ENCODE peak calls at places on chromosomes 16 and 17, in ten cellular contexts. One of them, this sample, is unnamed.
A peak's percentile ranks its signal among the peaks of the same experiment; 100 is the strongest.

GRCh38 chr17:20908373-20909273 is 134.2 kb downstream of the USP22 start:
- DNase-seq in lung: peak; percentile 86
- DNase-seq in right lobe of liver: peak; percentile 93
- DNase-seq in heart right ventricle: peak; percentile 92
- DNase-seq in psoas muscle: peak; percentile 91
- DNase-seq in heart left ventricle: peak; percentile 92
- DNase-seq in sigmoid colon: peak; percentile 94
- DNase-seq in WERI-Rb-1: peak; percentile 91
- DNase-seq in H1: peak; percentile 86
- DNase-seq in transverse colon: peak; percentile 88
- DNase-seq in this sample: peak; percentile 92

GRCh38 chr17:49514374-49514738 is 19.3 kb downstream of the NGFR start:
- DNase-seq in lung: no peak
- DNase-seq in right lobe of liver: no peak
- DNase-seq in heart right ventricle: no peak
- DNase-seq in psoas muscle: no peak
- DNase-seq in heart left ventricle: no peak
- DNase-seq in sigmoid colon: no peak
- DNase-seq in WERI-Rb-1: peak; percentile 70
- DNase-seq in H1: peak; percentile 72
- DNase-seq in transverse colon: no peak
- DNase-seq in this sample: no peak

GRCh38 chr17:41984454-41984853 is 17.9 kb downstream of the CNP start:
- DNase-seq in lung: no peak
- DNase-seq in right lobe of liver: no peak
- DNase-seq in heart right ventricle: no peak
- DNase-seq in psoas muscle: no peak
- DNase-seq in heart left ventricle: no peak
- DNase-seq in sigmoid colon: no peak
- DNase-seq in WERI-Rb-1: peak; percentile 34
- DNase-seq in H1: no peak
- DNase-seq in transverse colon: no peak
- DNase-seq in this sample: no peak

GRCh38 chr16:80174416-80174815 is 366.4 kb upstream of the DYNLRB2 start:
- DNase-seq in lung: no peak
- DNase-seq in right lobe of liver: no peak
- DNase-seq in heart right ventricle: no peak
- DNase-seq in psoas muscle: no peak
- DNase-seq in heart left ventricle: no peak
- DNase-seq in sigmoid colon: no peak
- DNase-seq in WERI-Rb-1: no peak
- DNase-seq in H1: no peak
- DNase-seq in transverse colon: no peak
- DNase-seq in this sample: no peak

GRCh38 chr17:73882590-73882989 is 238.3 kb upstream of the SDK2 start:
- DNase-seq in lung: no peak
- DNase-seq in right lobe of liver: no peak
- DNase-seq in heart right ventricle: no peak
- DNase-seq in psoas muscle: no peak
- DNase-seq in heart left ventricle: no peak
- DNase-seq in sigmoid colon: no peak
- DNase-seq in WERI-Rb-1: no peak
- DNase-seq in H1: no peak
- DNase-seq in transverse colon: no peak
- DNase-seq in this sample: no peak

GRCh38 chr16:21689107-21689506 is 25.3 kb downstream of the OTOA start:
- DNase-seq in lung: no peak
- DNase-seq in right lobe of liver: no peak
- DNase-seq in heart right ventricle: no peak
- DNase-seq in psoas muscle: no peak
- DNase-seq in heart left ventricle: no peak
- DNase-seq in sigmoid colon: no peak
- DNase-seq in WERI-Rb-1: no peak
- DNase-seq in H1: no peak
- DNase-seq in transverse colon: no peak
- DNase-seq in this sample: no peak

GRCh38 chr17:81140695-81141094 is 24.6 kb upstream of the PVALEF start:
- DNase-seq in lung: no peak
- DNase-seq in right lobe of liver: no peak
- DNase-seq in heart right ventricle: no peak
- DNase-seq in psoas muscle: no peak
- DNase-seq in heart left ventricle: no peak
- DNase-seq in sigmoid colon: no peak
- DNase-seq in WERI-Rb-1: no peak
- DNase-seq in H1: no peak
- DNase-seq in transverse colon: no peak
- DNase-seq in this sample: no peak

GRCh38 chr16:81521141-81521626 is 76.6 kb downstream of the CMIP start:
- DNase-seq in lung: no peak
- DNase-seq in right lobe of liver: no peak
- DNase-seq in heart right ventricle: no peak
- DNase-seq in psoas muscle: no peak
- DNase-seq in heart left ventricle: no peak
- DNase-seq in sigmoid colon: no peak
- DNase-seq in WERI-Rb-1: no peak
- DNase-seq in H1: no peak
- DNase-seq in transverse colon: peak; percentile 63
- DNase-seq in this sample: peak; percentile 84

GRCh38 chr16:70508752-70509151 is 14.6 kb downstream of the COG4 start:
- DNase-seq in lung: no peak
- DNase-seq in right lobe of liver: no peak
- DNase-seq in heart right ventricle: no peak
- DNase-seq in psoas muscle: no peak
- DNase-seq in heart left ventricle: no peak
- DNase-seq in sigmoid colon: no peak
- DNase-seq in WERI-Rb-1: no peak
- DNase-seq in H1: no peak
- DNase-seq in transverse colon: no peak
- DNase-seq in this sample: no peak

GRCh38 chr17:27811961-27812360 is 11.6 kb upstream of the NOS2 start:
- DNase-seq in lung: no peak
- DNase-seq in right lobe of liver: no peak
- DNase-seq in heart right ventricle: no peak
- DNase-seq in psoas muscle: no peak
- DNase-seq in heart left ventricle: no peak
- DNase-seq in sigmoid colon: no peak
- DNase-seq in WERI-Rb-1: no peak
- DNase-seq in H1: no peak
- DNase-seq in transverse colon: peak; percentile 78
- DNase-seq in this sample: no peak

GRCh38 chr17:1060991-1061390 is 64.1 kb downstream of the TIMM22 start:
- DNase-seq in lung: peak; percentile 82
- DNase-seq in right lobe of liver: no peak
- DNase-seq in heart right ventricle: no peak
- DNase-seq in psoas muscle: peak; percentile 91
- DNase-seq in heart left ventricle: no peak
- DNase-seq in sigmoid colon: peak; percentile 79
- DNase-seq in WERI-Rb-1: no peak
- DNase-seq in H1: no peak
- DNase-seq in transverse colon: peak; percentile 54
- DNase-seq in this sample: no peak

GRCh38 chr17:19302791-19303233 is 59.7 kb downstream of the B9D1 start:
- DNase-seq in lung: no peak
- DNase-seq in right lobe of liver: no peak
- DNase-seq in heart right ventricle: no peak
- DNase-seq in psoas muscle: peak; percentile 17
- DNase-seq in heart left ventricle: peak; percentile 54
- DNase-seq in sigmoid colon: peak; percentile 68
- DNase-seq in WERI-Rb-1: no peak
- DNase-seq in H1: no peak
- DNase-seq in transverse colon: no peak
- DNase-seq in this sample: no peak

GRCh38 chr16:67441907-67442306 is 11.0 kb downstream of the HSD11B2 start:
- DNase-seq in lung: no peak
- DNase-seq in right lobe of liver: peak; percentile 53
- DNase-seq in heart right ventricle: no peak
- DNase-seq in psoas muscle: no peak
- DNase-seq in heart left ventricle: no peak
- DNase-seq in sigmoid colon: no peak
- DNase-seq in WERI-Rb-1: no peak
- DNase-seq in H1: no peak
- DNase-seq in transverse colon: no peak
- DNase-seq in this sample: no peak

GRCh38 chr17:75244133-75244866 is 17.1 kb downstream of the GGA3 start:
- DNase-seq in lung: no peak
- DNase-seq in right lobe of liver: no peak
- DNase-seq in heart right ventricle: no peak
- DNase-seq in psoas muscle: no peak
- DNase-seq in heart left ventricle: no peak
- DNase-seq in sigmoid colon: no peak
- DNase-seq in WERI-Rb-1: no peak
- DNase-seq in H1: no peak
- DNase-seq in transverse colon: peak; percentile 52
- DNase-seq in this sample: no peak

GRCh38 chr17:82200743-82201497 is 11.7 kb downstream of the CCDC57 start:
- DNase-seq in lung: no peak
- DNase-seq in right lobe of liver: no peak
- DNase-seq in heart right ventricle: no peak
- DNase-seq in psoas muscle: no peak
- DNase-seq in heart left ventricle: no peak
- DNase-seq in sigmoid colon: no peak
- DNase-seq in WERI-Rb-1: no peak
- DNase-seq in H1: no peak
- DNase-seq in transverse colon: no peak
- DNase-seq in this sample: no peak

GRCh38 chr17:65163990-65164495 is 26.9 kb downstream of the RGS9 start:
- DNase-seq in lung: no peak
- DNase-seq in right lobe of liver: no peak
- DNase-seq in heart right ventricle: no peak
- DNase-seq in psoas muscle: no peak
- DNase-seq in heart left ventricle: no peak
- DNase-seq in sigmoid colon: no peak
- DNase-seq in WERI-Rb-1: peak; percentile 59
- DNase-seq in H1: no peak
- DNase-seq in transverse colon: peak; percentile 42
- DNase-seq in this sample: no peak

DNA sequence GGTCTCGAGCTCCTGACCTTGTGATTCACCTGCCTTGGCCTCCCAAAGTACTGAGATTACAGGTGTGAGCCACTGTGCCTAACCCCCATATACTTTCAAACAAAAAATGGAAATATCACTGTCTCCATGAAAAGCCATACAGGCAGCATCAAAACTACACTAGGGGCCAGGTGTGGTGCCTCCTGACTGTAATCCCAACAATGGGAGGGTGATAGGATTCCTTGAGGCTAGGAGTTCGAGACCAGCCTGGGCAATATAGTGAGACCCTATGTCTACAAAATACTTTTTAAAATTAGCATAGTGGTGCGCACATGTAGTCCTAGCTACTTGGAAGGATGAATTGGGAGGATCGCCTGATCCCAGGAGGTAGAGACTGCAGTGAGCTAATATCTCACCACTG is 15.7 kb downstream of the HMOX2 start:
- DNase-seq in lung: no peak
- DNase-seq in right lobe of liver: no peak
- DNase-seq in heart right ventricle: no peak
- DNase-seq in psoas muscle: no peak
- DNase-seq in heart left ventricle: no peak
- DNase-seq in sigmoid colon: no peak
- DNase-seq in WERI-Rb-1: no peak
- DNase-seq in H1: no peak
- DNase-seq in transverse colon: no peak
- DNase-seq in this sample: no peak
- H3K27me3 ChIP-seq in lung: no peaks in the 10 kb centered on the region
- H3K27me3 ChIP-seq in right lobe of liver: no peaks in the 10 kb centered on the region
- H3K27me3 ChIP-seq in heart right ventricle: no peaks in the 10 kb centered on the region
- H3K27me3 ChIP-seq in psoas muscle: no peaks in the 10 kb centered on the region
- H3K27me3 ChIP-seq in heart left ventricle: no peaks in the 10 kb centered on the region
- H3K27me3 ChIP-seq in sigmoid colon: no peaks in the 10 kb centered on the region
- H3K27me3 ChIP-seq in WERI-Rb-1: no peaks in the 10 kb centered on the region
- H3K27me3 ChIP-seq in H1: no peaks in the 10 kb centered on the region
- H3K27me3 ChIP-seq in transverse colon: no peaks in the 10 kb centered on the region
- H3K27me3 ChIP-seq in this sample: no peaks in the 10 kb centered on the region

DNA sequence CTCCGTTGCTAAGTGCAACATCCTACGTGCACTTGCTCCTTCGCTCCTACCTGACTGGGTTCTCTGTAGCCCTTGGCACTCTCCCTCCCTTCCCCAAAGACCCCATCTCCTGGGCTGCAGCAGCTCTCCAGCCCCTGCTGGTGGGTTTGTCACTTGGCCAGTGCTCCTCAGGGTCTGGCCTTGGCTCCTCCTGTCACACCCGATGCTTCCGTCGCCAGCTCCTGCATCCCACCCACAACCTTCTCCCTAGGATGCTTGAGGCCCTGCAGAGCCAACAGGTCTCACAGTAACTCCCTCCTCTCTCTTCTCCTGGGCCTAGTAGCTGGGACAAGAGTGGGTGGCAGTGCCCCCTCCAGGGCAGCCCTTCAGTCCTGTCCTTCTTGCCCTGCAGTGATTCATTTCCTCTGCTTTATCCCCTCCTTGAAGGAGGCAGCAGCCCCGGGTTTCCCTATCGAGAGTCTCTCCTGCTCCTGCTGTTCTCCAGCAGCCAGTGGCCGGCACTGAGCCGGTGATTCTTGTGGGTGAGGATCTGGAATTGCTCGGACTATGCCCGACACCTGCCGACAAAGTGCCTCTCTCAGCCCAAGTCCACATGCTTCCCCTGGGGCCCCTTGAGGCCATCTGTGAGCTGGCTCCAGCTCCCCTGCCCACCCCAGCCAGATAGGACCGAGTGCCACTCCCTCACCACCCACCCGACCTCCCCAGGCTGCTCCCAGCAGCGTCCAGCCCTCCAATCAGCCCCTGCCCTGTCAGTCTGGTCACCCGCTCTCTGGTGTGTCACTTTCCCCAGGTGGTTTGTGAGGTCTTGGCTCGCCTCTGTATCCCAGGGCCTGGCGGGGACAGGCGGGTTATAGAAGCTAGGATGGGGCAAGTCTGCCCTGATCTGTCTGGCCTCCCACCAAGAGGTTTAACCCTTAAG is 3.8 kb downstream of the LITAFD start:
- DNase-seq in lung: no peak
- DNase-seq in right lobe of liver: peak; percentile 34
- DNase-seq in heart right ventricle: no peak
- DNase-seq in psoas muscle: peak; percentile 51
- DNase-seq in heart left ventricle: no peak
- DNase-seq in sigmoid colon: no peak
- DNase-seq in WERI-Rb-1: peak; percentile 51
- DNase-seq in H1: no peak
- DNase-seq in transverse colon: peak; percentile 50
- DNase-seq in this sample: no peak
- H3K27ac ChIP-seq in lung: no peak overlapping the region
- H3K27ac ChIP-seq in right lobe of liver: no peak overlapping the region
- H3K27ac ChIP-seq in heart right ventricle: no peak overlapping the region
- H3K27ac ChIP-seq in psoas muscle: peak overlapping the region; percentile 48
- H3K27ac ChIP-seq in heart left ventricle: no peak overlapping the region
- H3K27ac ChIP-seq in sigmoid colon: no peak overlapping the region
- H3K27ac ChIP-seq in WERI-Rb-1: no peak overlapping the region
- H3K27ac ChIP-seq in H1: no peak overlapping the region
- H3K27ac ChIP-seq in transverse colon: no peak overlapping the region
- H3K27ac ChIP-seq in this sample: no peak overlapping the region

GRCh38 chr16:66161942-66162341 is 204.5 kb upstream of the CDH5 start:
- DNase-seq in lung: no peak
- DNase-seq in right lobe of liver: no peak
- DNase-seq in heart right ventricle: no peak
- DNase-seq in psoas muscle: no peak
- DNase-seq in heart left ventricle: no peak
- DNase-seq in sigmoid colon: no peak
- DNase-seq in WERI-Rb-1: no peak
- DNase-seq in H1: no peak
- DNase-seq in transverse colon: no peak
- DNase-seq in this sample: no peak
- H3K27me3 ChIP-seq in lung: no peaks in the 10 kb centered on the region
- H3K27me3 ChIP-seq in right lobe of liver: no peaks in the 10 kb centered on the region
- H3K27me3 ChIP-seq in heart right ventricle: no peaks in the 10 kb centered on the region
- H3K27me3 ChIP-seq in psoas muscle: no peaks in the 10 kb centered on the region
- H3K27me3 ChIP-seq in heart left ventricle: no peaks in the 10 kb centered on the region
- H3K27me3 ChIP-seq in sigmoid colon: no peaks in the 10 kb centered on the region
- H3K27me3 ChIP-seq in WERI-Rb-1: no peaks in the 10 kb centered on the region
- H3K27me3 ChIP-seq in H1: no peaks in the 10 kb centered on the region
- H3K27me3 ChIP-seq in transverse colon: no peaks in the 10 kb centered on the region
- H3K27me3 ChIP-seq in this sample: no peaks in the 10 kb centered on the region

GRCh38 chr17:50868594-50868993 is 2.4 kb upstream of the TOB1 start:
- DNase-seq in lung: no peak
- DNase-seq in right lobe of liver: no peak
- DNase-seq in heart right ventricle: no peak
- DNase-seq in psoas muscle: no peak
- DNase-seq in heart left ventricle: no peak
- DNase-seq in sigmoid colon: no peak
- DNase-seq in WERI-Rb-1: no peak
- DNase-seq in H1: no peak
- DNase-seq in transverse colon: no peak
- DNase-seq in this sample: no peak
- H3K27ac ChIP-seq in lung: no peak overlapping the region
- H3K27ac ChIP-seq in right lobe of liver: peak overlapping the region; percentile 97
- H3K27ac ChIP-seq in heart right ventricle: peak overlapping the region; percentile 100
- H3K27ac ChIP-seq in psoas muscle: peak overlapping the region; percentile 100
- H3K27ac ChIP-seq in heart left ventricle: peak overlapping the region; percentile 99
- H3K27ac ChIP-seq in sigmoid colon: peak overlapping the region; percentile 100
- H3K27ac ChIP-seq in WERI-Rb-1: no peak overlapping the region
- H3K27ac ChIP-seq in H1: no peak overlapping the region
- H3K27ac ChIP-seq in transverse colon: peak overlapping the region; percentile 99
- H3K27ac ChIP-seq in this sample: peak overlapping the region; percentile 100